ENCODE peak calls at places on chromosomes 5 and 9, in eight cellular contexts. One of them, this sample, is unnamed.

GRCh38 chr5:40828690-40829661 is 6.0 kb downstream of the RPL37 start:
- DNase-seq in choroid plexus epithelial cell: no peak
- DNase-seq in PC-9: no peak
- DNase-seq in AG09309: no peak
- DNase-seq in epithelial cell of esophagus: no peak
- DNase-seq in HL-60: no peak
- DNase-seq in uterus: no peak
- DNase-seq in fibroblast of lung: no peak
- DNase-seq in this sample: no peak

GRCh38 chr5:157290981-157291711 is 25.2 kb downstream of the CYFIP2 start:
- DNase-seq in epithelial cell of esophagus: peak; percentile 23
- DNase-seq in fibroblast of lung: no peak
- DNase-seq in PC-9: no peak
- DNase-seq in HL-60: no peak
- DNase-seq in choroid plexus epithelial cell: peak; percentile 62
- DNase-seq in AG09309: no peak
- DNase-seq in uterus: no peak
- DNase-seq in this sample: no peak

GRCh38 chr9:4937436-4937835 is 47.6 kb upstream of the JAK2 start:
- DNase-seq in epithelial cell of esophagus: no peak
- DNase-seq in choroid plexus epithelial cell: no peak
- DNase-seq in fibroblast of lung: no peak
- DNase-seq in HL-60: no peak
- DNase-seq in AG09309: no peak
- DNase-seq in PC-9: no peak
- DNase-seq in uterus: no peak
- DNase-seq in this sample: peak; percentile 36

GRCh38 chr5:159324097-159324760 is 6.1 kb downstream of the IL12B start:
- DNase-seq in choroid plexus epithelial cell: peak; percentile 69
- DNase-seq in fibroblast of lung: peak; percentile 74
- DNase-seq in AG09309: peak; percentile 77
- DNase-seq in epithelial cell of esophagus: peak; percentile 58
- DNase-seq in uterus: no peak
- DNase-seq in HL-60: no peak
- DNase-seq in PC-9: no peak
- DNase-seq in this sample: peak; percentile 68

GRCh38 chr5:65446682-65447081 is 35.0 kb downstream of the ADAMTS6 start:
- DNase-seq in fibroblast of lung: no peak
- DNase-seq in uterus: no peak
- DNase-seq in epithelial cell of esophagus: no peak
- DNase-seq in choroid plexus epithelial cell: peak; percentile 6
- DNase-seq in HL-60: no peak
- DNase-seq in PC-9: no peak
- DNase-seq in AG09309: no peak
- DNase-seq in this sample: no peak

GRCh38 chr5:16776611-16777251 is 159.4 kb downstream of the MYO10 start:
- DNase-seq in choroid plexus epithelial cell: peak; percentile 30
- DNase-seq in fibroblast of lung: peak; percentile 44
- DNase-seq in PC-9: no peak
- DNase-seq in uterus: no peak
- DNase-seq in AG09309: no peak
- DNase-seq in HL-60: no peak
- DNase-seq in epithelial cell of esophagus: no peak
- DNase-seq in this sample: no peak

GRCh38 chr9:7358876-7359275 is 440.7 kb downstream of the DMAC1 start:
- DNase-seq in epithelial cell of esophagus: no peak
- DNase-seq in AG09309: no peak
- DNase-seq in PC-9: no peak
- DNase-seq in choroid plexus epithelial cell: peak; percentile 36
- DNase-seq in fibroblast of lung: no peak
- DNase-seq in HL-60: no peak
- DNase-seq in uterus: no peak
- DNase-seq in this sample: no peak

GRCh38 chr5:10701567-10702039 is 59.4 kb downstream of the DAP start:
- DNase-seq in HL-60: no peak
- DNase-seq in AG09309: no peak
- DNase-seq in PC-9: peak; percentile 44
- DNase-seq in fibroblast of lung: peak; percentile 77
- DNase-seq in choroid plexus epithelial cell: peak; percentile 75
- DNase-seq in uterus: peak; percentile 47
- DNase-seq in epithelial cell of esophagus: peak; percentile 44
- DNase-seq in this sample: peak; percentile 73

GRCh38 chr9:136051568-136052432 is 43.3 kb downstream of the NACC2 start:
- DNase-seq in fibroblast of lung: peak; percentile 94
- DNase-seq in uterus: no peak
- DNase-seq in epithelial cell of esophagus: peak; percentile 97
- DNase-seq in HL-60: no peak
- DNase-seq in PC-9: peak; percentile 92
- DNase-seq in choroid plexus epithelial cell: peak; percentile 87
- DNase-seq in AG09309: peak; percentile 58
- DNase-seq in this sample: peak; percentile 97

GRCh38 chr5:8522635-8523034 is 653.7 kb downstream of the MTRR start:
- DNase-seq in fibroblast of lung: no peak
- DNase-seq in choroid plexus epithelial cell: peak; percentile 3
- DNase-seq in uterus: no peak
- DNase-seq in PC-9: no peak
- DNase-seq in AG09309: no peak
- DNase-seq in HL-60: no peak
- DNase-seq in epithelial cell of esophagus: no peak
- DNase-seq in this sample: no peak

GRCh38 chr9:87886210-87887150 is 3.8 kb downstream of the SPATA31E1 start:
- DNase-seq in uterus: no peak
- DNase-seq in HL-60: no peak
- DNase-seq in fibroblast of lung: no peak
- DNase-seq in PC-9: no peak
- DNase-seq in epithelial cell of esophagus: no peak
- DNase-seq in choroid plexus epithelial cell: no peak
- DNase-seq in AG09309: no peak
- DNase-seq in this sample: no peak

GRCh38 chr9:104907278-104907951 is 20.5 kb downstream of the ABCA1 start:
- DNase-seq in epithelial cell of esophagus: peak; percentile 66
- DNase-seq in choroid plexus epithelial cell: peak; percentile 70
- DNase-seq in AG09309: no peak
- DNase-seq in uterus: peak; percentile 47
- DNase-seq in PC-9: no peak
- DNase-seq in HL-60: no peak
- DNase-seq in fibroblast of lung: peak; percentile 79
- DNase-seq in this sample: peak; percentile 78

GRCh38 chr9:115035872-115036612 is 81.9 kb downstream of the TNC start:
- DNase-seq in uterus: no peak
- DNase-seq in fibroblast of lung: peak; percentile 89
- DNase-seq in AG09309: peak; percentile 83
- DNase-seq in HL-60: no peak
- DNase-seq in choroid plexus epithelial cell: peak; percentile 80
- DNase-seq in PC-9: no peak
- DNase-seq in epithelial cell of esophagus: peak; percentile 97
- DNase-seq in this sample: peak; percentile 77

GRCh38 chr9:127904888-127905728 is 5.7 kb upstream of the ST6GALNAC6 start:
- DNase-seq in epithelial cell of esophagus: no peak
- DNase-seq in uterus: peak; percentile 18
- DNase-seq in fibroblast of lung: no peak
- DNase-seq in PC-9: no peak
- DNase-seq in HL-60: no peak
- DNase-seq in choroid plexus epithelial cell: no peak
- DNase-seq in AG09309: no peak
- DNase-seq in this sample: no peak

GRCh38 chr5:91925249-91925648 is 542.1 kb upstream of the ARRDC3 start:
- DNase-seq in uterus: no peak
- DNase-seq in PC-9: no peak
- DNase-seq in epithelial cell of esophagus: no peak
- DNase-seq in fibroblast of lung: peak; percentile 23
- DNase-seq in HL-60: no peak
- DNase-seq in AG09309: no peak
- DNase-seq in choroid plexus epithelial cell: no peak
- DNase-seq in this sample: no peak

GRCh38 chr9:16680965-16681658 is 189.4 kb downstream of the BNC2 start:
- DNase-seq in uterus: no peak
- DNase-seq in fibroblast of lung: peak; percentile 67
- DNase-seq in PC-9: no peak
- DNase-seq in AG09309: peak; percentile 35
- DNase-seq in epithelial cell of esophagus: no peak
- DNase-seq in choroid plexus epithelial cell: peak; percentile 65
- DNase-seq in HL-60: no peak
- DNase-seq in this sample: no peak

GRCh38 chr5:2669913-2670312 is 81.6 kb downstream of the IRX2 start:
- DNase-seq in uterus: no peak
- DNase-seq in choroid plexus epithelial cell: no peak
- DNase-seq in PC-9: no peak
- DNase-seq in epithelial cell of esophagus: no peak
- DNase-seq in fibroblast of lung: no peak
- DNase-seq in HL-60: no peak
- DNase-seq in AG09309: no peak
- DNase-seq in this sample: no peak

GRCh38 chr5:77390795-77391194 is 101.3 kb downstream of the WDR41 start:
- DNase-seq in choroid plexus epithelial cell: peak; percentile 72
- DNase-seq in epithelial cell of esophagus: no peak
- DNase-seq in AG09309: peak; percentile 50
- DNase-seq in fibroblast of lung: peak; percentile 81
- DNase-seq in HL-60: no peak
- DNase-seq in PC-9: no peak
- DNase-seq in uterus: no peak
- DNase-seq in this sample: peak; percentile 18

GRCh38 chr5:90135979-90136378 is 273.6 kb downstream of the CETN3 start:
- DNase-seq in uterus: no peak
- DNase-seq in AG09309: no peak
- DNase-seq in epithelial cell of esophagus: no peak
- DNase-seq in HL-60: no peak
- DNase-seq in PC-9: no peak
- DNase-seq in fibroblast of lung: no peak
- DNase-seq in choroid plexus epithelial cell: no peak
- DNase-seq in this sample: no peak

GRCh38 chr5:172775326-172776234 is 4.6 kb upstream of the DUSP1 start:
- DNase-seq in AG09309: peak; percentile 84
- DNase-seq in fibroblast of lung: peak; percentile 95
- DNase-seq in epithelial cell of esophagus: peak; percentile 99
- DNase-seq in choroid plexus epithelial cell: peak; percentile 97
- DNase-seq in PC-9: no peak
- DNase-seq in HL-60: peak; percentile 93
- DNase-seq in uterus: peak; percentile 87
- DNase-seq in this sample: peak; percentile 98

DNA sequence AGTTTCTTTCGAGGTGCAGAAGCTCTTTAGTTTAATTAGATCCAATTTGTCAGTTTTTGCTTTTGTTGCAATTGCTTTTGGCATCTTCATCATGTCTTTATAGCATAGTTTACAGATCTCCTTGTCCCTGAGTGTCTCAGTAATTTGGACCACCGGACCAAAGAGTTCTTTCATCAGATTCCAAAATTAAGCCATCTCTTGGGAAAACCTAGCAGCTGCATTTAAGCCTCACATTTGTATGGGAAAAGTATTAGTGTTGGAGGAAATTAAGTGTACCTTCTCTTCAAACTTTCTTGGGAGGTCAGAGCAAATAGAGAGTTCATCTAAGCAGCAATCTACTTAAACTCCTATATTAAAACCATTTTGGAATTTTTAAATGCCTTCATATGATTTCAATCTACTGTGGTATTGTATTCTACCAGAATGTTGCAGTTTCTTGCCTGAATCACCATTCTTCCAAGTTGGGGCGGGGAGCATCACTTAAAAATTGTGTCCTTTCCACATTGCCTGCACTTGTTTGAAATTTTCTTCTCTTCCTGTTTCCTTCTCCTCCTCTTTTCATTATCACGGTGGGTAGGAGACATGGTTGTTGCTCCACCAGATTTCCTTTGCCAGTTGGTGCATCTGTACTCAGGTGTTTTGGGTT is 97.3 kb upstream of the DAB2 start:
- DNase-seq in uterus: no peak
- DNase-seq in epithelial cell of esophagus: no peak
- DNase-seq in HL-60: no peak
- DNase-seq in AG09309: no peak
- DNase-seq in choroid plexus epithelial cell: no peak
- DNase-seq in fibroblast of lung: no peak
- DNase-seq in PC-9: no peak
- DNase-seq in this sample: no peak
- H3K4me3 ChIP-seq in uterus: no peak overlapping the region
- H3K4me3 ChIP-seq in epithelial cell of esophagus: no peak overlapping the region
- H3K4me3 ChIP-seq in HL-60: no peak overlapping the region
- H3K4me3 ChIP-seq in AG09309: no peak overlapping the region
- H3K4me3 ChIP-seq in choroid plexus epithelial cell: no peak overlapping the region
- H3K4me3 ChIP-seq in fibroblast of lung: no peak overlapping the region
- H3K4me3 ChIP-seq in PC-9: no peak overlapping the region
- H3K4me3 ChIP-seq in this sample: no peak overlapping the region

GRCh38 chr5:141402553-141403328 is at the start of gene PCDHGA9:
- DNase-seq in choroid plexus epithelial cell: peak; percentile 43
- DNase-seq in HL-60: no peak
- DNase-seq in AG09309: no peak
- DNase-seq in fibroblast of lung: peak; percentile 57
- DNase-seq in uterus: no peak
- DNase-seq in PC-9: peak; percentile 10
- DNase-seq in epithelial cell of esophagus: peak; percentile 51
- DNase-seq in this sample: peak; percentile 37
- H3K4me3 ChIP-seq in choroid plexus epithelial cell: peak within 1 kb of the TSS; percentile 38
- H3K4me3 ChIP-seq in HL-60: no peak within 1 kb of the TSS
- H3K4me3 ChIP-seq in AG09309: no peak within 1 kb of the TSS
- H3K4me3 ChIP-seq in fibroblast of lung: peak within 1 kb of the TSS; percentile 50
- H3K4me3 ChIP-seq in uterus: peak within 1 kb of the TSS; percentile 16
- H3K4me3 ChIP-seq in PC-9: no peak within 1 kb of the TSS
- H3K4me3 ChIP-seq in epithelial cell of esophagus: peak within 1 kb of the TSS; percentile 34
- H3K4me3 ChIP-seq in this sample: peak within 1 kb of the TSS; percentile 43

GRCh38 chr9:14399736-14400657 is 86.1 kb upstream of the NFIB start:
- DNase-seq in PC-9: no peak
- DNase-seq in AG09309: no peak
- DNase-seq in choroid plexus epithelial cell: peak; percentile 28
- DNase-seq in uterus: no peak
- DNase-seq in HL-60: no peak
- DNase-seq in epithelial cell of esophagus: no peak
- DNase-seq in fibroblast of lung: peak; percentile 71
- DNase-seq in this sample: peak; percentile 31
- H3K4me3 ChIP-seq in PC-9: no peak overlapping the region
- H3K4me3 ChIP-seq in AG09309: no peak overlapping the region
- H3K4me3 ChIP-seq in choroid plexus epithelial cell: peak overlapping the region; percentile 0
- H3K4me3 ChIP-seq in uterus: no peak overlapping the region
- H3K4me3 ChIP-seq in HL-60: no peak overlapping the region
- H3K4me3 ChIP-seq in epithelial cell of esophagus: no peak overlapping the region
- H3K4me3 ChIP-seq in fibroblast of lung: peak overlapping the region; percentile 17
- H3K4me3 ChIP-seq in this sample: no peak overlapping the region

GRCh38 chr5:149141224-149141956 is at the start of gene ABLIM3:
- DNase-seq in HL-60: peak; percentile 28
- DNase-seq in PC-9: peak; percentile 91
- DNase-seq in AG09309: no peak
- DNase-seq in uterus: peak; percentile 53
- DNase-seq in epithelial cell of esophagus: peak; percentile 62
- DNase-seq in fibroblast of lung: peak; percentile 74
- DNase-seq in choroid plexus epithelial cell: peak; percentile 69
- DNase-seq in this sample: peak; percentile 65

GRCh38 chr5:149145138-149145537 is 3.8 kb downstream of the ABLIM3 start:
- DNase-seq in choroid plexus epithelial cell: no peak
- DNase-seq in uterus: no peak
- DNase-seq in fibroblast of lung: no peak
- DNase-seq in epithelial cell of esophagus: no peak
- DNase-seq in PC-9: no peak
- DNase-seq in HL-60: no peak
- DNase-seq in AG09309: no peak
- DNase-seq in this sample: no peak

GRCh38 chr5:149141957-149142851 is 911 bp downstream of the ABLIM3 start:
- DNase-seq in uterus: peak; percentile 61
- DNase-seq in choroid plexus epithelial cell: peak; percentile 58
- DNase-seq in AG09309: no peak
- DNase-seq in HL-60: no peak
- DNase-seq in epithelial cell of esophagus: peak; percentile 27
- DNase-seq in PC-9: no peak
- DNase-seq in fibroblast of lung: peak; percentile 61
- DNase-seq in this sample: no peak

GRCh38 chr5:149144637-149145036 is 3.3 kb downstream of the ABLIM3 start:
- DNase-seq in fibroblast of lung: no peak
- DNase-seq in AG09309: no peak
- DNase-seq in HL-60: no peak
- DNase-seq in choroid plexus epithelial cell: no peak
- DNase-seq in epithelial cell of esophagus: no peak
- DNase-seq in PC-9: no peak
- DNase-seq in uterus: no peak
- DNase-seq in this sample: no peak

GRCh38 chr5:149143470-149143869 is 2.2 kb downstream of the ABLIM3 start:
- DNase-seq in choroid plexus epithelial cell: peak; percentile 82
- DNase-seq in HL-60: no peak
- DNase-seq in epithelial cell of esophagus: peak; percentile 35
- DNase-seq in PC-9: no peak
- DNase-seq in uterus: peak; percentile 60
- DNase-seq in AG09309: peak; percentile 38
- DNase-seq in fibroblast of lung: peak; percentile 88
- DNase-seq in this sample: peak; percentile 88
- H3K4me3 ChIP-seq in choroid plexus epithelial cell: peak overlapping the region; percentile 31
- H3K4me3 ChIP-seq in HL-60: no peak overlapping the region
- H3K4me3 ChIP-seq in epithelial cell of esophagus: no peak overlapping the region
- H3K4me3 ChIP-seq in PC-9: peak overlapping the region; percentile 97
- H3K4me3 ChIP-seq in uterus: no peak overlapping the region
- H3K4me3 ChIP-seq in AG09309: no peak overlapping the region
- H3K4me3 ChIP-seq in fibroblast of lung: peak overlapping the region; percentile 99
- H3K4me3 ChIP-seq in this sample: peak overlapping the region; percentile 34